ENCODE peak calls at places on chromosomes 13 and 19, in eight cellular contexts. A, G, L, E, V, I, M and D are unnamed samples.

GRCh38 chr19:39140594-39140993 is 15.0 kb downstream of the PAK4 start:
- DNase-seq in A (no peak), V (no peak), G (no peak), L (no peak), M (no peak), I (no peak), E (no peak), D (no peak)

GRCh38 chr13:32025730-32026129 is 5.8 kb upstream of the FRY start:
- DNase-seq in A (no peak), G (no peak), M (no peak), L (no peak), E (no peak), V (peak), I (no peak), D (no peak)

GRCh38 chr13:50797081-50797480 is 46.4 kb downstream of the DLEU7 start:
- DNase-seq in A (no peak), I (no peak), M (no peak), L (no peak), V (no peak), E (no peak), G (no peak), D (peak)

GRCh38 chr19:48543121-48543710 is 8.8 kb upstream of the SULT2B1 start:
- DNase-seq in E (peak), I (no peak), G (peak), V (peak), L (no peak), A (no peak), M (no peak), D (peak)

GRCh38 chr13:110293649-110294048 is 13.3 kb downstream of the COL4A1 start:
- DNase-seq in E (no peak), I (no peak), V (no peak), L (no peak), G (no peak), M (no peak), A (no peak), D (no peak)

GRCh38 chr13:79869326-79869725 is 388.4 kb downstream of the NDFIP2 start:
- DNase-seq in V (peak), A (no peak), M (no peak), G (no peak), L (no peak), E (no peak), I (no peak), D (peak)

GRCh38 chr13:32228330-32229041 is 86.7 kb downstream of the ZAR1L start:
- DNase-seq in E (no peak), I (no peak), G (no peak), M (no peak), V (peak), L (no peak), A (no peak), D (peak)

GRCh38 chr13:106534844-106535551 is 464 bp downstream of the EFNB2 start:
- DNase-seq in G (no peak), I (peak), M (peak), L (peak), E (peak), A (no peak), V (peak), D (peak)

GRCh38 chr13:73274147-73274546 is 215.3 kb downstream of the KLF5 start:
- DNase-seq in M (no peak), G (no peak), V (no peak), A (no peak), E (no peak), I (no peak), L (no peak), D (no peak)

GRCh38 chr13:39451860-39452301 is 151.1 kb downstream of the LHFPL6 start:
- DNase-seq in A (no peak), L (no peak), G (peak), V (no peak), M (peak), E (no peak), I (peak), D (peak)

GRCh38 chr13:92994056-92994455 is 232.6 kb upstream of the GPC6 start:
- DNase-seq in M (no peak), L (no peak), V (no peak), I (no peak), E (no peak), A (no peak), G (no peak), D (no peak)

GRCh38 chr19:48123907-48124675 is 13.5 kb upstream of the PLA2G4C start:
- DNase-seq in G (no peak), I (no peak), L (no peak), E (no peak), V (no peak), A (no peak), M (no peak), D (no peak)

GRCh38 chr13:45356966-45357689 is 16.1 kb upstream of the TPT1 start:
- DNase-seq in M (no peak), I (no peak), V (no peak), L (no peak), G (no peak), E (no peak), A (no peak), D (no peak)

GRCh38 chr13:26727633-26728032 is 33.0 kb downstream of the GPR12 start:
- DNase-seq in G (no peak), L (no peak), A (no peak), E (no peak), V (no peak), M (no peak), I (no peak), D (no peak)

GRCh38 chr13:51590966-51591627 is 6.8 kb downstream of the WDFY2 start:
- DNase-seq in M (peak), A (no peak), G (no peak), I (peak), L (no peak), E (peak), V (peak), D (peak)